ENCODE peak calls at places on chromosomes 12 and 14, in four cellular contexts. One of them, this sample, is unnamed.
A peak's percentile ranks its signal among the peaks of the same experiment; 100 is the strongest.

GRCh38 chr12:114920828-114921579 is 237.0 kb upstream of the TBX3 start:
- DNase-seq in coronary artery: no peak
- DNase-seq in A549: no peak
- DNase-seq in IMR-90: peak; percentile 46
- DNase-seq in this sample: peak; percentile 84

GRCh38 chr12:4909397-4909733 is 340 bp upstream of the KCNA1 start:
- DNase-seq in coronary artery: no peak
- DNase-seq in A549: no peak
- DNase-seq in IMR-90: no peak
- DNase-seq in this sample: no peak

GRCh38 chr12:67826946-67827719 is 162.1 kb upstream of the IFNG-AS1 start:
- DNase-seq in coronary artery: no peak
- DNase-seq in A549: no peak
- DNase-seq in IMR-90: peak; percentile 66
- DNase-seq in this sample: peak; percentile 35

GRCh38 chr12:12608557-12608957 is 3.1 kb upstream of the CREBL2 start:
- DNase-seq in coronary artery: no peak
- DNase-seq in A549: peak; percentile 28
- DNase-seq in IMR-90: peak; percentile 17
- DNase-seq in this sample: peak; percentile 33

GRCh38 chr12:43869184-43869583 is 33.3 kb downstream of the TMEM117 start:
- DNase-seq in coronary artery: no peak
- DNase-seq in A549: no peak
- DNase-seq in IMR-90: no peak
- DNase-seq in this sample: no peak

GRCh38 chr12:46217686-46218508 is 50.9 kb downstream of the SLC38A1 start:
- DNase-seq in coronary artery: no peak
- DNase-seq in A549: no peak
- DNase-seq in IMR-90: no peak
- DNase-seq in this sample: no peak

GRCh38 chr14:106848330-106849121 is 1322.1 kb downstream of the TMEM121 start:
- DNase-seq in coronary artery: no peak
- DNase-seq in A549: no peak
- DNase-seq in IMR-90: no peak
- DNase-seq in this sample: no peak

GRCh38 chr12:118175823-118176447 is 40.0 kb downstream of the PEBP1 start:
- DNase-seq in coronary artery: no peak
- DNase-seq in A549: no peak
- DNase-seq in IMR-90: no peak
- DNase-seq in this sample: no peak

GRCh38 chr12:65965358-65965757 is 141.1 kb downstream of the HMGA2 start:
- DNase-seq in coronary artery: no peak
- DNase-seq in A549: no peak
- DNase-seq in IMR-90: peak; percentile 93
- DNase-seq in this sample: peak; percentile 51

GRCh38 chr14:65878586-65878985 is 466.1 kb downstream of the FUT8 start:
- DNase-seq in coronary artery: no peak
- DNase-seq in A549: no peak
- DNase-seq in IMR-90: no peak
- DNase-seq in this sample: no peak

GRCh38 chr12:100797246-100797645 is 2.7 kb downstream of the ANO4 start:
- DNase-seq in coronary artery: no peak
- DNase-seq in A549: no peak
- DNase-seq in IMR-90: no peak
- DNase-seq in this sample: no peak

GRCh38 chr14:104353221-104353920 is 215.0 kb downstream of the KIF26A start:
- DNase-seq in coronary artery: peak; percentile 62
- DNase-seq in A549: no peak
- DNase-seq in IMR-90: no peak
- DNase-seq in this sample: no peak

GRCh38 chr12:20950248-20950647 is 139.7 kb downstream of the SLCO1B3 start:
- DNase-seq in coronary artery: no peak
- DNase-seq in A549: no peak
- DNase-seq in IMR-90: no peak
- DNase-seq in this sample: peak; percentile 15

GRCh38 chr14:92923744-92924103 is 774 bp downstream of the CHGA start:
- DNase-seq in coronary artery: no peak
- DNase-seq in A549: no peak
- DNase-seq in IMR-90: no peak
- DNase-seq in this sample: no peak

GRCh38 chr12:28535216-28535615 is 345.0 kb downstream of the CCDC91 start:
- DNase-seq in coronary artery: no peak
- DNase-seq in A549: no peak
- DNase-seq in IMR-90: peak; percentile 77
- DNase-seq in this sample: peak; percentile 67

GRCh38 chr14:88799522-88799921 is 6.8 kb upstream of the EML5 start:
- DNase-seq in coronary artery: no peak
- DNase-seq in A549: no peak
- DNase-seq in IMR-90: no peak
- DNase-seq in this sample: no peak

GRCh38 chr12:116774020-116774419 is 35.9 kb downstream of the RNFT2 start:
- DNase-seq in coronary artery: no peak
- DNase-seq in A549: no peak
- DNase-seq in IMR-90: no peak
- DNase-seq in this sample: no peak

GRCh38 chr12:116771651-116772050 is 33.5 kb downstream of the RNFT2 start:
- DNase-seq in coronary artery: peak; percentile 14
- DNase-seq in A549: no peak
- DNase-seq in IMR-90: peak; percentile 8
- DNase-seq in this sample: no peak

GRCh38 chr12:116773276-116773731 is 35.2 kb downstream of the RNFT2 start:
- DNase-seq in coronary artery: peak; percentile 9
- DNase-seq in A549: peak; percentile 28
- DNase-seq in IMR-90: no peak
- DNase-seq in this sample: peak; percentile 22
- TF ChIP-seq CTCF in coronary artery: no peak
- TF ChIP-seq CTCF in A549: no peak
- TF ChIP-seq CTCF in IMR-90: no peak
- TF ChIP-seq CTCF in this sample: no peak

GRCh38 chr12:108599541-108599940 is 1.7 kb upstream of the TMEM119 start:
- DNase-seq in coronary artery: no peak
- DNase-seq in A549: no peak
- DNase-seq in IMR-90: no peak
- DNase-seq in this sample: no peak

GRCh38 chr12:108595711-108596647 is 1.9 kb downstream of the TMEM119 start:
- DNase-seq in coronary artery: no peak
- DNase-seq in A549: no peak
- DNase-seq in IMR-90: no peak
- DNase-seq in this sample: no peak

GRCh38 chr12:108598553-108599250 is 818 bp upstream of the TMEM119 start:
- DNase-seq in coronary artery: no peak
- DNase-seq in A549: no peak
- DNase-seq in IMR-90: no peak
- DNase-seq in this sample: no peak

GRCh38 chr12:108596854-108597558 is 878 bp downstream of the TMEM119 start:
- DNase-seq in coronary artery: no peak
- DNase-seq in A549: no peak
- DNase-seq in IMR-90: no peak
- DNase-seq in this sample: no peak

DNA sequence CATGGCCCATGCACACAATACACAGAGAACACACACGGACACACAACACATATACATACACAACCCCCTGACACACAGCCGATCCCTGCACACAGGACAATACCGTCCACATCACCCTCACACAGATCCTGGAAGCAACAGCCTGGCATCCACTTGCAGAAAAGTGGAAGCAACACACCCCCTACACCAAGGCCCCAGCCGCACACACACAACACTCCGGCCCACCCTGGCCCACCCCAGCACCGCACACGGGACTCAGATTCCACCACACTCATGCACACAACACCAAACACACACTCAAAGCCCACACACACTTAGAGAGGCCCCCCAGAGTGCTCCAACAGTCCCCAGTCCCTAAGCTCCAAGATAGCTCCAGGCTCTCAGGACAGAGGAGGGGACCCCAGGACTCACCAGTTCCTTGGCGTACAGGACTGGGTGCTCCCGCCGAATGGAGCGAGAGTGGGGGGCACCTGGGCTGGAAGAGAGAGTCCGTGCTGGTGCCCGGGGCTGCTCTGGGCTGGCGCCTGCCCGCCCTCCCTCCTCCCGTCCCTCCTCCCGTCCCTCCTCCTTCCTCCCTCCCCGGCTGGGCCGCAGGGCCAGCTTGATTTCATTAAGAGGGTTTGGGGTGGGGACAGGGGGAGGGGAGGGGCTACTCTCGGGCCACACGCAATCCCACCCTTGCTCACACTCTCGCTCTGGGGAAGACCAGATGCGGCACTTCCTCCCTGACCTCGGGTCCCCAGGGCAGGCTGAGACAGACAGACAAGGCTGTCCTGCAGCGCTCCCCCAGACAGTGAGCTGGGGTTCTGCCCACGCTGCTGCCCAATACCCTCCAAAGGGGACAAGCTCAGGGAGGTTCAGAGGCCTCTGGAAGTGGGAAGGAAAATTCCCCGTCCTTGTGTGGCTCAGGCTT is at the start of gene TMEM119:
- DNase-seq in coronary artery: no peak
- DNase-seq in A549: no peak
- DNase-seq in IMR-90: peak; percentile 37
- DNase-seq in this sample: peak; percentile 77
- H3K4me3 ChIP-seq in coronary artery: peak within 1 kb of the TSS; percentile 61
- H3K4me3 ChIP-seq in A549: no peak within 1 kb of the TSS
- H3K4me3 ChIP-seq in IMR-90: peak within 1 kb of the TSS; percentile 38
- H3K4me3 ChIP-seq in this sample: peak within 1 kb of the TSS; percentile 93

DNA sequence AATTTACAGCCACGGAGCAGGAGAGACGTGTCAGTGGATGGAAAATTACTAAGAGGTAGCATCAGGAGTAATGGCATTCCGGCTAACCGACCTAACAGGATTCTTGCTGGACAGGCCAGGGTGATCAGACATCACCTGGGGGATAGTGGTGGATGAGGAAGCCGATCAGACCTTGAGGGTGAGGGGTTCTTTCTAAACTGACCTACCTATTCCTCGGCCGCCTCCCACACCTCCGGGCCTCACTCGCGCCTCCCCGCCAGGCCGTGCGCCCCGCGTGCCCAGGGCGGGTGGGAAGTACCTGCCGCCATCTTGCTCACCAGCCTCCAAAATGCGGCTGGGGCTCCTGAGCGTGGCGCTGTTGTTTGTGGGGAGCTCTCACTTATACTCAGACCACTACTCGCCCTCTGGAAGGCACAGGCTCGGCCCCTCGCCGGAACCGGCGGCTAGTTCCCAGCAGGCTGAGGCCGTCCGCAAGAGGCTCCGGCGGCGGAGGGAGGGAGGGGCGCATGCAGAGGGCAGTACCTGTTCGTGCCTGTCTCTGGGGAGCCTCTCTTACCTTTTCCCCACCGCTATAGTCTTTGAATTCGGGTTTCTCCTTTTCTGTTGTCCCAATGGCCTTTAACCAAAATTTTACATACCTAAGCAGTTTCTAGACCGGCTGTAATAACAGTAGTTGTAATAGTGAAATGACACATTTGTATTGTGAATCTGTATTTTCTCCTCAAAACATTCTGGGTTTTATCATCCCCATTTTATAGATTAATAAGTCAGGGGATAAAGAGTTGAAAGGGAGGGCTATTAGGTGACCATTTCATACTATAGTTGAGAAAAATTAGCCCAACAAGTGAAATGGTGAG is at the start of gene TMPRSS12:
- DNase-seq in coronary artery: no peak
- DNase-seq in A549: no peak
- DNase-seq in IMR-90: no peak
- DNase-seq in this sample: no peak
- TF ChIP-seq CTCF in coronary artery: no peak
- TF ChIP-seq CTCF in A549: no peak
- TF ChIP-seq CTCF in IMR-90: no peak
- TF ChIP-seq CTCF in this sample: no peak

GRCh38 chr12:102061556-102062418 is at the start of gene WASHC3:
- DNase-seq in coronary artery: peak; percentile 98
- DNase-seq in A549: peak; percentile 80
- DNase-seq in IMR-90: peak; percentile 88
- DNase-seq in this sample: peak; percentile 93
- H3K4me3 ChIP-seq in coronary artery: peak within 1 kb of the TSS; percentile 97
- H3K4me3 ChIP-seq in A549: peak within 1 kb of the TSS; percentile 64
- H3K4me3 ChIP-seq in IMR-90: peak within 1 kb of the TSS; percentile 79
- H3K4me3 ChIP-seq in this sample: peak within 1 kb of the TSS; percentile 92

GRCh38 chr14:96264850-96265249 is 8.8 kb downstream of the BDKRB1 start:
- DNase-seq in coronary artery: no peak
- DNase-seq in A549: no peak
- DNase-seq in IMR-90: peak; percentile 45
- DNase-seq in this sample: peak; percentile 69
- TF ChIP-seq CTCF in coronary artery: no peak
- TF ChIP-seq CTCF in A549: peak; percentile 37
- TF ChIP-seq CTCF in IMR-90: peak; percentile 47
- TF ChIP-seq CTCF in this sample: peak; percentile 71

GRCh38 chr12:8773456-8773855 is 49.0 kb upstream of the A2ML1 start:
- DNase-seq in coronary artery: no peak
- DNase-seq in A549: no peak
- DNase-seq in IMR-90: no peak
- DNase-seq in this sample: no peak
- H3K4me3 ChIP-seq in coronary artery: peak overlapping the region; percentile 23
- H3K4me3 ChIP-seq in A549: no peak overlapping the region
- H3K4me3 ChIP-seq in IMR-90: no peak overlapping the region
- H3K4me3 ChIP-seq in this sample: no peak overlapping the region

DNA sequence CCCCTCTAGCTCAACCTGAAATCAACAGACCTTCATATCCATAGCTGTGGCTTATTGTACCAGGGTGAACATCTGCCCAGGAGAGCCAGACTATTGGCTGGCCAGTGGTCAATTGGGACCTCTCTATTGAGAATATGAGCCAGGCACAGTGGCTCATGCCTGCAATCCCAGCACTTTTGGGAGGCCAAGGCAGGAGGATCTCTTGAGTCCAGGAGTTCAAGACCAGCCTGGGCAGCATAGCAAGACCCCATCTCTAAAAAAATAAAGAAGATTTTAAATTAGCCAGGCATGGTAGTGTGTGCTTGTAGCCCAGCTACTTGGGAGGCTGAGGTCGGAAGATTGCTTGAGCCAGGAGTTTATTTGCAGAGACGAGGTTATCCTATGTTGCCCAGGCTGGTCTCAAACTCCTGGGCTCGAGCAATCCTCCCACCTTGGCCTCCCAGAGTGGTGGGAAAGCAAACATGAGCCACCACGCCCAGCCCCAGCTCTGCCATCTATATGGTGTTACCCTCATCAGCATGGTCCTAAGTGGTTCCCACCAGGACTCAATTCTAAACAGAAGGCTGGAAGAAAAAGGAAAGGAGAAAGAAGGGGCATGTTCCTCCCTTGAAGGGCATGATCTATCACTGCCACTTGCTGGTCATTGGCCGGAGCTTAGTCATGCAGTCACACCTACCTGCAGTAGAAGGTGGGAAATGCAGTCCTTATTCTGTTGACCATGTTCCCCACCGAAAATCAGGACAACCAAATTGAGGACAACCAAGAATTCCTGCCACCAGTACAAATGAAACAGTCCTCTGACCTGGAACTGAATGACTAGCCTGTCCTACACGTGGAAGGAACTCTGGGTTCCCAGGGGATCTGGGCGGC is 33.7 kb upstream of the IFT81 start:
- DNase-seq in coronary artery: no peak
- DNase-seq in A549: no peak
- DNase-seq in IMR-90: no peak
- DNase-seq in this sample: no peak
- TF ChIP-seq CTCF in coronary artery: no peak
- TF ChIP-seq CTCF in A549: no peak
- TF ChIP-seq CTCF in IMR-90: no peak
- TF ChIP-seq CTCF in this sample: no peak